ENCODE peak calls at places on chromosomes 1 and 21, in five cellular contexts. R is GM12878, K is HepG2, P is WTC11, T is H1. F is an unnamed sample.

GRCh38 chr1:110872366-110872744 is 593 bp upstream of the CD53 start:
- DNase-seq in R (peak), K (no peak), P (no peak), T (no peak), F (no peak)

GRCh38 chr1:176897350-176898236 is 266.9 kb downstream of the ASTN1 start:
- DNase-seq in R (no peak), K (peak), P (peak), T (peak), F (peak)

GRCh38 chr1:202247837-202248795 is 54.5 kb downstream of the LGR6 start:
- DNase-seq in R (no peak), K (no peak), P (no peak), T (no peak), F (no peak)

GRCh38 chr1:41862411-41863221 is 56.1 kb downstream of the HIVEP3 start:
- DNase-seq in R (no peak), K (no peak), P (no peak), T (no peak), F (peak)

GRCh38 chr1:185040333-185040732 is 5.0 kb upstream of the RNF2 start:
- DNase-seq in R (no peak), K (no peak), P (no peak), T (no peak), F (no peak)

GRCh38 chr1:26218906-26219494 is 15.0 kb upstream of the CEP85 start:
- DNase-seq in R (no peak), K (no peak), P (no peak), T (no peak), F (no peak)

GRCh38 chr1:108645479-108646184 is 15.3 kb downstream of the HENMT1 start:
- DNase-seq in R (no peak), K (no peak), P (no peak), T (no peak), F (peak)

GRCh38 chr1:37574834-37575479 is 18.2 kb downstream of the DNALI1 start:
- DNase-seq in R (no peak), K (no peak), P (no peak), T (no peak), F (no peak)

GRCh38 chr1:181099152-181100014 is 10.9 kb downstream of the IER5 start:
- DNase-seq in R (peak), K (no peak), P (no peak), T (no peak), F (no peak)

GRCh38 chr1:1756661-1757421 is 21.4 kb downstream of the NADK start:
- DNase-seq in R (no peak), K (no peak), P (no peak), T (no peak), F (no peak)

GRCh38 chr21:31161157-31161556 is 122.9 kb upstream of the KRTAP19-8 start:
- DNase-seq in R (no peak), K (no peak), P (no peak), T (no peak), F (no peak)

GRCh38 chr1:3785458-3786157 is 10.7 kb downstream of the LRRC47 start:
- DNase-seq in R (no peak), K (peak), P (peak), T (no peak), F (peak)

GRCh38 chr1:70034403-70034802 is 171.0 kb downstream of the LRRC40 start:
- DNase-seq in R (no peak), K (peak), P (peak), T (no peak), F (peak)

GRCh38 chr1:24005163-24005562 is 25.0 kb upstream of the SRSF10 start:
- DNase-seq in R (no peak), K (no peak), P (no peak), T (no peak), F (no peak)

GRCh38 chr21:34360488-34361241 is 3.1 kb upstream of the KCNE2 start:
- DNase-seq in R (no peak), K (no peak), P (no peak), T (no peak), F (no peak)

GRCh38 chr1:1032428-1032827 is 12.5 kb downstream of the AGRN start:
- DNase-seq in R (no peak), K (no peak), P (peak), T (no peak), F (no peak)

GRCh38 chr1:110328274-110328673 is 10.9 kb upstream of the RBM15 start:
- DNase-seq in R (no peak), K (no peak), P (no peak), T (no peak), F (peak)

GRCh38 chr1:221708987-221709386 is 32.9 kb downstream of the DUSP10 start:
- DNase-seq in R (no peak), K (peak), P (no peak), T (no peak), F (no peak)

GRCh38 chr1:116493484-116494350 is 77.1 kb downstream of the CD58 start:
- DNase-seq in R (no peak), K (no peak), P (no peak), T (no peak), F (no peak)

GRCh38 chr1:53541761-53542550 is 82.8 kb downstream of the DMRTB1 start:
- DNase-seq in R (no peak), K (no peak), P (peak), T (no peak), F (peak)

DNA sequence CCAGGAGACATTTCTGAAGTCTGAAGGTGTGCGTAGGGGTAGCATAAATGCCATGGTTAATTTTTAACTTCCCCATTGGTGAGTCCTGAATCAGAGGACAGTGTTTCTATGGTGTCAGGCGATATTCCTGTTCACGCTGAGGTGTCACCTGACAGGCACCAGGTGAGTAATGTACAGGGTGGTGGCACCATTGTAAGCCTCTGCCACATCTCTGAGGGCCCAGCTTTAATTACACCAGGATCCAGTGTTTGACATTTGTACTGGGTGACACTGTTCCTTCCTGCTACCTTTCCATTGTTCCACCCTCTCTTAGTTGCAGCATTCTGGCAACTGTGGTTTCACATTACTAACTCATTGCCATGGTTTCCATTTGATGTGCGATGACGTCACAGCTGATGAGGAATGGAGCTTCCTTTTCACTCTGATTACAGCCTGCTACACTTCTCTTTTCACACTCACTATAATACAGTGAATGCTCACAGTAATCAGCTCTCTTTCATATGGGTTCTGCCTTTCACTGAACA is 40.6 kb upstream of the MARK1 start:
- DNase-seq in R (no peak), K (no peak), P (no peak), T (no peak), F (no peak)
- TF ChIP-seq ATF2 in R (no peak), K (no peak), P (no peak), T (no peak), F (no peak)

GRCh38 chr1:14699596-14699995 is 101.1 kb downstream of the KAZN start:
- DNase-seq in R (no peak), K (no peak), P (no peak), T (no peak), F (no peak)
- TF ChIP-seq ATF2 in R (no peak), K (no peak), P (no peak), T (no peak), F (no peak)

DNA sequence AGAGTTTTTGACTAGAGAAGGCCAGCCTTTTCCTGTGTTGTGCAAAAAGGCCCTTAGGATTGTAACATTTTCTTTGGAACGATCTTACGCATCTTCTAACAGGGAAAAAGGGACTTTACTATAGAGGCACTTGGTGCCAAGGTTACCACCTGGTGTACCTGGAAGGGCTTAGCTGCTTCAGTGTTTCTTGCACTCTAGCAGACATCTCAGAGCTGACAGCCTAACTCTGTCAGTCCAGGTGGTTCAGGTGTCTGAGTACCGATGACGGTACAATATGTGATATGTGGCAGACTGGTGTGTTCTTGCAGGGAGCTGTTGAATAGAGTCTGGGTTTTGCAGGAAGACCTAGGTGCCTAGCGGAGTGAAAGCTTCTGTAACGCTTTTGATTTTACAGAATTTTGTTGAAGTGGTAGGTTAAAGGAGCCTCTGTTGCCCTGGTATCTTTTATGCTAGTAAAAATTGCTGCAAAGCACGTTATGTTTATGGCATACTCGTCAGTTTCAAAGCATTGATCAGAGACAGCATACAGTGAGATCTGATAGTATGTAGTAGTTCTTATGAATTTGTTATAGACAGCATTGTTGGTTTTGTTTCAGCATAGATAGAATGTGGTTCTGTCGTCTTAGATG is 1.4 kb downstream of the MAGI3 start:
- DNase-seq in R (no peak), K (peak), P (no peak), T (no peak), F (no peak)
- TF ChIP-seq ATF2 in R (no peak), K (no peak), P (no peak), T (no peak), F (no peak)

GRCh38 chr21:43370888-43371570 is 55.9 kb downstream of the SIK1 start:
- DNase-seq in R (no peak), K (no peak), P (no peak), T (no peak), F (no peak)

GRCh38 chr21:43374228-43374885 is 52.6 kb downstream of the SIK1 start:
- DNase-seq in R (no peak), K (no peak), P (no peak), T (no peak), F (no peak)

GRCh38 chr21:43373387-43374227 is 53.3 kb downstream of the SIK1 start:
- DNase-seq in R (no peak), K (no peak), P (no peak), T (no peak), F (no peak)

GRCh38 chr21:43371786-43372185 is 55.1 kb downstream of the SIK1 start:
- DNase-seq in R (no peak), K (no peak), P (no peak), T (no peak), F (no peak)

GRCh38 chr21:43372663-43373386 is 54.1 kb downstream of the SIK1 start:
- DNase-seq in R (no peak), K (no peak), P (no peak), T (no peak), F (no peak)
- TF ChIP-seq ATF2 in R (no peak), K (no peak), P (no peak), T (no peak), F (no peak)

GRCh38 chr1:82840192-82840591 is 1039.5 kb downstream of the ADGRL2 start:
- DNase-seq in R (no peak), K (no peak), P (no peak), T (no peak), F (no peak)

GRCh38 chr1:82838066-82838465 is 1037.3 kb downstream of the ADGRL2 start:
- DNase-seq in R (no peak), K (no peak), P (no peak), T (no peak), F (no peak)

GRCh38 chr1:82830695-82831380 is 1030.1 kb downstream of the ADGRL2 start:
- DNase-seq in R (no peak), K (no peak), P (no peak), T (no peak), F (no peak)

GRCh38 chr1:82837261-82837660 is 1036.5 kb downstream of the ADGRL2 start:
- DNase-seq in R (no peak), K (no peak), P (no peak), T (no peak), F (no peak)

DNA sequence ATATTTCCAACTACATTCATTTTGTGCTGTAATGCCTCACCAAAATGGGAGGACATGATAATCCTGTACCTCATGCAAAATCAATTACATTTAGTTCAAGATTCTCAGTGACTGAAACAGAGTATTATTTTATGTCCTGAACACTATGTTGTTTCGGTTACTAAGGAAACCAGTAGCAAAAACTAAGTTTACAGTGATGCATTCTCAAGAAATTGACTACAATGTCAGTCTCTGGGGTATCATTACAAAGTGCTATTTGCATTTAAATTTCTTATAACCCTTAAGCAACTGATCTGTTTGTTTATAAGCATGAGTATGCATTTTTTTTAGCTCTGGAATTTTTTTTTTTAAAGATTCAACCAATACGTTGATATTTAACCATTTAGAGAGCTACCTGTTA is 1035.5 kb downstream of the ADGRL2 start:
- DNase-seq in R (no peak), K (no peak), P (no peak), T (no peak), F (no peak)
- TF ChIP-seq ATF2 in R (no peak), K (no peak), P (no peak), T (no peak), F (no peak)

GRCh38 chr1:113388621-113389355 is 1.5 kb upstream of the MAGI3 start:
- DNase-seq in R (no peak), K (peak), P (no peak), T (no peak), F (peak)

GRCh38 chr1:113389356-113389952 is 861 bp upstream of the MAGI3 start:
- DNase-seq in R (no peak), K (no peak), P (no peak), T (no peak), F (no peak)

GRCh38 chr1:113392541-113392940 is 2.2 kb downstream of the MAGI3 start:
- DNase-seq in R (no peak), K (no peak), P (no peak), T (no peak), F (no peak)

GRCh38 chr1:113389953-113390834 is at the start of gene MAGI3:
- DNase-seq in R (peak), K (peak), P (peak), T (peak), F (peak)

DNA sequence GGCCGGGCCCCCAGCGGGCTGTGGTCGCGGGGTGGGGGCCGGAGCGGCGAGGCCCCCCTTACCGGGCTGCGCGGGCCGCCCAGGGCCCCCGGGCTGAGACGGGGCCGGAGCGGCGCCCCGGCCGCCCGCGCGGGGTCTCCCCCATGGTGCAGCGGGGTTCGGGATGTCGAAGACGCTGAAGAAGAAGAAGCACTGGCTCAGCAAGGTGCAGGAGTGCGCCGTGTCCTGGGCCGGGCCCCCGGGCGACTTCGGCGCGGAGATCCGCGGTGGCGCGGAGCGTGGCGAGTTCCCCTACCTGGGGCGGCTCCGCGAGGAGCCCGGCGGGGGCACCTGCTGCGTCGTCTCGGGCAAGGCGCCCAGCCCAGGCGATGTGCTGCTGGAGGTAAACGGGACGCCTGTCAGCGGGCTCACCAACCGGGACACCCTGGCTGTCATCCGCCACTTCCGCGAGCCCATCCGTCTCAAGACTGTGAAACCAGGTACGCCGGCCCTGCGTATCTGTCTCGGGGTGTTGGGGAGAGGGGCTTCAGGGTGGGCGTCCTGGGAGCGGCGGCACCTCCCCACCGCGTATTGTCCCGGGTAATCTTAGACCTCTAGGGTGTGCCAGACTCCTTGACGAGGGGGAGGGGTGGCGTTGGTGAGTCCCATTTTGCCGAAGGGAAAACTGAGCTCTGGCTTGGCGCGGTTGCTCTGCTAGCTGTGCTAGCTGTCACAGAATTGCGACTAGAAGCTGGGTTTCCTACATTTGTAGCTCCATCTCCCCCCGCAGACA is 742 bp downstream of the MAGI3 start:
- DNase-seq in R (no peak), K (no peak), P (peak), T (no peak), F (peak)
- TF ChIP-seq ATF2 in R (no peak), K (no peak), P (no peak), T (no peak), F (no peak)

DNA sequence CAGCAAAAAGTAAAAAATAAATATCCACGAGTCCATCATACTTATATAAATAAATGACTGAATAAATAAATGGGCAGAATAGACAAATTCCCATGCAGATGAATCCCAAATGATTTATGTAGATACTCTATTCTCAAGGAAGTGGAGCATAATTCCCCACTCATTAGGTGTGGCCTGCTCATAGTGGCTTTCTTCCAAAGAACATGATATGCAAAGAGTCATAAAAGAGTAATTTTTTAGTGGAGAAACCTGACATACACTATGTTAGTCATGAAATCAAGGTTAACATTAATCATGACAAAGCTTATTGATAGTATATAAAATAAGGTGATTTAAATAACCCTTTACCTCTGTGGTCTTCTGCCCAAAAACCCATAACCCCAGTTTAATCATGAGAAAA is 298.9 kb downstream of the DPYD start:
- DNase-seq in R (no peak), K (no peak), P (no peak), T (no peak), F (no peak)
- TF ChIP-seq ATF2 in R (no peak), K (no peak), P (no peak), T (no peak), F (no peak)

DNA sequence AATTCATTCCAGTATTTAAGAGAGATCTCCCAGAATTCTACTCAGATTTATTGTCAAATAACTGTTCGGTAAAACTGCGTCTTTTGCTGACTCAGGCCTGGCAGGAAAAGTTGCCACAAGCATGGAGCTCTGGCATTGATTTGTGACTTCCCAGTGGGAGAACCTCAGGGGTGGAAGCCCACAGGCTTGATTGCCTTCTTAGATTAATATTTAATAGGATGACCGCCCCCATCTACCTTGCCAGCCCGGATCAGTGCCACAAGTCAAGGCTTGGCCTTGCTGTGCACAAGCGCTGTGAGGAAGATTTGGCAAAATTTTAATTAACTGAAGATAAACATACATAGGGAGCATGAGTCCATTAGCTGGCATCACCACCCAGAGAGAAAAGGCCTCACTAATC is 93.5 kb downstream of the LRIG2 start:
- DNase-seq in R (no peak), K (no peak), P (no peak), T (no peak), F (no peak)
- TF ChIP-seq ATF2 in R (no peak), K (no peak), P (no peak), T (no peak), F (no peak)

GRCh38 chr1:208051651-208052050 is 140.7 kb upstream of the CD34 start:
- DNase-seq in R (no peak), K (no peak), P (no peak), T (no peak), F (no peak)

GRCh38 chr1:208047975-208048374 is 137.1 kb upstream of the CD34 start:
- DNase-seq in R (no peak), K (no peak), P (no peak), T (no peak), F (no peak)

GRCh38 chr1:208052135-208052534 is 141.2 kb upstream of the CD34 start:
- DNase-seq in R (no peak), K (no peak), P (no peak), T (no peak), F (no peak)

GRCh38 chr1:208047476-208047934 is 136.6 kb upstream of the CD34 start:
- DNase-seq in R (no peak), K (peak), P (no peak), T (no peak), F (no peak)

DNA sequence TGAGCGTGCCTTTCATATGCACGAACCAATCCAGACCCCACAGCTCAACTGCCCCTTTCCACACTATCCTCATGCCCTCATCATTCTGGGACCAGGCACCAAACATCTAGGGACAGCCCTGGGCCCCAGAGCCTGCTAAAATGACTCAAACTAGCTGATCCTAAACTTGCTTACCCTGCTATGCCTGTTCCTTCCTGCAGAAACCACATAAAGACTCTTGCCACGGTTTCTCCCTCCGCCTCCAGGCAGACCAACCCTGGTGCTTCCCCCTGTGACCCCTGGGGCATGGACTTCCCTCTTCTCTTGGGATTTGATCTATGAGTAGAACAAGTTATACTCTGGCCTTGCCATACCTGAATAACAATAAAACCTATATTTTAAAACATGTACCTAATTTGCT is 138.0 kb upstream of the CD34 start:
- DNase-seq in R (no peak), K (no peak), P (no peak), T (no peak), F (no peak)
- TF ChIP-seq ATF2 in R (no peak), K (no peak), P (no peak), T (no peak), F (no peak)

F was measured in K562.